ENCODE peak calls at places on chromosomes 12 and 14, in eight cellular contexts. M, W, P, X, J, H, I and R are unnamed samples.

GRCh38 chr12:106632797-106633450 is 50.1 kb downstream of the RFX4 start:
- DNase-seq in M (peak), W (no peak), P (no peak), X (no peak), J (no peak), H (no peak), I (peak), R (no peak)

GRCh38 chr14:89921896-89922548 is 32.5 kb downstream of the EFCAB11 start:
- DNase-seq in M (no peak), W (peak), P (no peak), X (no peak), J (no peak), H (peak), I (peak), R (no peak)

GRCh38 chr14:85607571-85608219 is 77.8 kb downstream of the FLRT2 start:
- DNase-seq in M (no peak), W (peak), P (peak), X (no peak), J (no peak), H (peak), I (peak), R (peak)

GRCh38 chr12:3137268-3137761 is 60.1 kb downstream of the TSPAN9 start:
- DNase-seq in M (no peak), W (peak), P (no peak), X (no peak), J (no peak), H (no peak), I (peak), R (no peak)

GRCh38 chr12:42985506-42985905 is 396.0 kb upstream of the PRICKLE1 start:
- DNase-seq in M (no peak), W (no peak), P (peak), X (no peak), J (no peak), H (no peak), I (peak), R (no peak)

GRCh38 chr14:72617391-72618011 is 276.4 kb downstream of the DPF3 start:
- DNase-seq in M (no peak), W (peak), P (no peak), X (peak), J (no peak), H (peak), I (peak), R (no peak)

GRCh38 chr14:61774861-61775260 is 12.6 kb downstream of the SNAPC1 start:
- DNase-seq in M (no peak), W (no peak), P (no peak), X (no peak), J (no peak), H (no peak), I (no peak), R (no peak)

GRCh38 chr14:105324080-105324778 is 9.7 kb downstream of the PACS2 start:
- DNase-seq in M (no peak), W (no peak), P (no peak), X (no peak), J (no peak), H (no peak), I (peak), R (no peak)

GRCh38 chr12:92482599-92482998 is 220.2 kb upstream of the PLEKHG7 start:
- DNase-seq in M (no peak), W (no peak), P (no peak), X (no peak), J (no peak), H (no peak), I (no peak), R (no peak)

GRCh38 chr12:41264281-41264680 is 76.2 kb downstream of the PDZRN4 start:
- DNase-seq in M (no peak), W (peak), P (no peak), X (no peak), J (no peak), H (no peak), I (peak), R (no peak)

GRCh38 chr14:34628681-34629135 is 1.2 kb downstream of the SNX6 start:
- DNase-seq in M (no peak), W (peak), P (no peak), X (no peak), J (no peak), H (no peak), I (peak), R (no peak)

DNA sequence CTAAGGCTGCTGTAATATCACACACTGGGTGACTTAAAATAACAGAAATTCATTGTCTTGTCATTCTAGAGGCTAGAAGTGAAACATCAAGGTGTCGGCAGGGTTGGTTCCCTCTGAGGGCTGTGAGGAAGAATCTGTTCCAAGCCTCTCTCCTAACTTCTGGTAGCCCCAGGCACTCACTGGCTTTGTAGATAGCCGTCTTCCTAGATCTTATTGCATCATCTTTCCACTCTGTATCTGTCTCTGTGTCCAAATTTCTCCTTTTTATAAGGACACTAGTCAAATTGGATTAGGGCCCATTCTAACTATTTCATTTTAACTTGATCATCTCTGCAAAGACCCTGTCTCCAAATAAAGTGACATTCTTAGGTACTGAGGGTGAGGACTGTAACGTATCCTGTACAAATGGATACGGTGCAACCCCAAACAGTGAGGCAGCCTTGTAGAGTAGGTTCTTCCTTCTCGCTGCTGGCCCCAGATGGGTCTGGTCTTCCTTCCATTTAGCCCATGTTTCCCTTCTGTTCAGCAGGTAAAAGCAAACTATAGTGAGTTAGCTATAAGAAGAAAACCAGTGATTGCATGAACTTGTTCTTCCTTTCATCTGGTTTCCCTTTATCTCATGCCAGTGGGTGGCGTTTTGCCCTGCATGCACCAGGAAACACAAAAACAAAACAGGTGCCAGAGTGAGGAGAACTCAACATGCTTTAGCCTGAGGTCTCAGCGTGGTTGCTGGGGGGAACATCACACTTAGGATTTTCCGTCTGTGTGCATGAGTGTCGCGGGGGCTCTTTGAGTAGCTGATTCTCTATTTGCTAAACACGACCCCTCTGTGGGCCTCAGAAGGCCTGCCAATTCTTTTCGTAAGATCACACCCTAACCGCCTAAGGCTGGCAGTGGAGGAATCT is 19.5 kb downstream of the TTC9 start:
- DNase-seq in M (no peak), W (no peak), P (no peak), X (no peak), J (no peak), H (no peak), I (no peak), R (no peak)
- TF ChIP-seq CTCF in M (no peak), W (no peak), P (no peak), X (no peak), J (no peak), H (no peak), I (no peak), R (no peak)

GRCh38 chr12:66235626-66236281 is 46.7 kb downstream of the IRAK3 start:
- DNase-seq in M (no peak), W (peak), P (no peak), X (no peak), J (no peak), H (no peak), I (peak), R (no peak)
- TF ChIP-seq CTCF in M (no peak), W (peak), P (peak), X (peak), J (no peak), H (peak), I (peak), R (peak)

GRCh38 chr12:20220339-20220738 is 148.0 kb upstream of the PDE3A start:
- DNase-seq in M (peak), W (peak), P (no peak), X (no peak), J (no peak), H (peak), I (peak), R (no peak)
- TF ChIP-seq CTCF in M (peak), W (peak), P (peak), X (no peak), J (peak), H (peak), I (peak), R (peak)

GRCh38 chr14:49193365-49194050 is 392.7 kb downstream of the RPS29 start:
- DNase-seq in M (no peak), W (no peak), P (no peak), X (no peak), J (no peak), H (no peak), I (no peak), R (no peak)
- TF ChIP-seq CTCF in M (no peak), W (no peak), P (no peak), X (no peak), J (no peak), H (no peak), I (no peak), R (no peak)

GRCh38 chr14:93901813-93902212 is 25.3 kb upstream of the FAM181A start:
- DNase-seq in M (no peak), W (no peak), P (no peak), X (no peak), J (no peak), H (no peak), I (no peak), R (no peak)

GRCh38 chr14:93902619-93903307 is 24.4 kb upstream of the FAM181A start:
- DNase-seq in M (no peak), W (no peak), P (no peak), X (no peak), J (no peak), H (no peak), I (no peak), R (peak)

GRCh38 chr14:93905623-93906022 is 21.5 kb upstream of the FAM181A start:
- DNase-seq in M (no peak), W (no peak), P (no peak), X (no peak), J (no peak), H (no peak), I (no peak), R (no peak)

GRCh38 chr14:93906341-93907329 is 20.5 kb upstream of the FAM181A start:
- DNase-seq in M (peak), W (peak), P (no peak), X (peak), J (no peak), H (no peak), I (peak), R (no peak)

GRCh38 chr14:93903342-93904184 is 23.6 kb upstream of the FAM181A start:
- DNase-seq in M (peak), W (no peak), P (no peak), X (no peak), J (no peak), H (no peak), I (peak), R (no peak)
- TF ChIP-seq CTCF in M (peak), W (peak), P (peak), X (peak), J (peak), H (peak), I (peak), R (no peak)

GRCh38 chr14:35669782-35670181 is 135.8 kb downstream of the INSM2 start:
- DNase-seq in M (peak), W (peak), P (peak), X (no peak), J (no peak), H (no peak), I (peak), R (no peak)
- TF ChIP-seq CTCF in M (no peak), W (no peak), P (no peak), X (no peak), J (no peak), H (no peak), I (no peak), R (no peak)

DNA sequence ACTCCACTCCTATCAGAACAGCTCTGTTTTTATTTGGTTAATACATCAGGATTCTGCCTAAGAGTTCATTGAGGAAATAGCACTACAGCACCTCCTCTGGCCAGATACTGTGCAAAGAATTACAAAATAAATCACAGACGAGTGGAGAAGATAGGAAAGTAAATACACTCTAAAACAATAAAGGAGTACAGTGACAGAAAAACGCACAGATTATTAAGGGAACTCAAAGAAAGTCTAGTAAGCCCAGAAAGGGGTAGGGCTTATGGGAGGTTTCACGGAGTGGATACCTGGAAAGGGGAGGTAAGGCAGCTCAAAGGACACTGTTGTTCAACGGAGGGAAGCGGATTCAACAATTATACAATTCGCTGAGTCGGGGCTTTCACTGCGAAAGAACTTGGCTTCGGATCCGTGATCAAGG is 5.5 kb downstream of the OR10AD1 start:
- DNase-seq in M (peak), W (peak), P (no peak), X (no peak), J (no peak), H (no peak), I (peak), R (no peak)
- TF ChIP-seq CTCF in M (peak), W (peak), P (peak), X (peak), J (peak), H (peak), I (peak), R (peak)

DNA sequence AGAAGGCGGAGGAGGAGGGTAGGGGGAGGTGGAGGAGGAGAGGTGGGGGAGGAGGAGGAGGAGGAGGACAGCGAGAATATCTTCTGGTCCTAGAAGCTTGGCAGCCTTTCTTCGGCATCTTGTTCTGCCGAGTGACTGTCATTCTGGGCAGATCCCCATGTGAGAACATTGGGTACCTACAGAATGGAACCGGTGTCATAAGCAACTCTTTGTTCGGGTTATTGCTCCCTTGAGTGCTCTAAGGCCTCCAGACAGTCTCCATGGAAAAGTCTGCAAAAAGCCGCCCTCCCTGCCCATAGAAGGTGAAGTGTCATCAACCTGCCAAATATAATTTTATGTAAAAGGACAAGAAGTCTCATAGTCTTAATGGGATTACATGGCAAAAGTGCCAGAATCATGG is 7.0 kb downstream of the RFC5 start:
- DNase-seq in M (no peak), W (no peak), P (no peak), X (no peak), J (no peak), H (no peak), I (no peak), R (no peak)
- TF ChIP-seq CTCF in M (no peak), W (no peak), P (no peak), X (no peak), J (no peak), H (no peak), I (no peak), R (no peak)

DNA sequence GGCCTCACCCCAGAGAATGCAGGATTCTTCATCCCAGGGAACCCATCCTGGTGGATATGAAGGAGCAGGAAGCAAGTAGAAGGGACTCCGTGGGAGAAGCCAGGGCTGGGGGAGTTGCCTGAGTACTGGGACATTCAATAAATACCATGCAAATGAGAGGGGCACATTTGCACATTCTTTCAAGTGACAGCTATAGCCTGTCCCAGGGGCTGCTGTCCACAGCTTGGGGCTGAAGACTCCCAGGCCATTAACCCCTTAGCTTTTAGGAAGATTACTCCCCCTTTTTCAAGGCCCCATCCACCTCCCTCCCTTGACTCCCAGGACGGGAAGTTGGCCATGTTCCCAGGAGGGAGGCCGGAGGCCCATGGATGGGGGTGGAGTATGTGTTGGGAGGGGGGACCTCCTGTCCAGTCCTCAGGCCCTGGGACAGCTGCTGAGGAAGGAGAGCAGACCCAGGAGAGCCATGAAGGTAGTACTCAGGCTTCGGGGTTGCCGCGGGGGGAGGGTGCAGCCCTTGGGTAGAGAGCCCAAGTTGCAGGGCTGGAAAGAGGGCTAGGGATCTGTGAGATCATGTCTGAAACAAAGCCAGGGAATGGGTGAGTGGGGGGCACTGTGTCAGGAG is 974 bp upstream of the TNS2 start:
- DNase-seq in M (no peak), W (peak), P (no peak), X (no peak), J (peak), H (no peak), I (peak), R (no peak)
- TF ChIP-seq CTCF in M (no peak), W (no peak), P (no peak), X (no peak), J (no peak), H (no peak), I (no peak), R (no peak)

GRCh38 chr12:96652870-96653269 is 163.5 kb downstream of the CFAP54 start:
- DNase-seq in M (no peak), W (no peak), P (no peak), X (no peak), J (no peak), H (no peak), I (no peak), R (no peak)
- TF ChIP-seq CTCF in M (no peak), W (no peak), P (no peak), X (no peak), J (no peak), H (no peak), I (no peak), R (no peak)